ENCODE peak calls at places on chromosome 22, in seven cellular contexts. J is ovary, W is gastrocnemius medialis, D is uterus, Z is mammary epithelial cell, S is left lung, B is body of pancreas. Q is an unnamed sample. For H3K4me1 and H3K27me3, the result is how much of the 10 kb centered on the place peaks cover.

GRCh38 chr22:17939579-17939978 is 84.8 kb downstream of the MICAL3 start:
- DNase-seq in Z (no peak), D (no peak), J (no peak), S (no peak), W (no peak), B (no peak), Q (no peak)

GRCh38 chr22:32985899-32986772 is 72.0 kb downstream of the SYN3 start:
- DNase-seq in W (peak), D (peak), B (peak), S (no peak), J (peak), Z (peak), Q (no peak)

GRCh38 chr22:36052505-36052941 is 23.9 kb upstream of the RBFOX2 start:
- DNase-seq in D (no peak), B (peak), W (no peak), J (no peak), Z (peak), S (no peak), Q (no peak)

GRCh38 chr22:41674941-41675340 is 13.7 kb downstream of the SNU13 start:
- DNase-seq in S (no peak), Z (no peak), D (no peak), B (no peak), W (no peak), J (no peak), Q (no peak)

GRCh38 chr22:19680911-19681862 is 33.1 kb upstream of the SEPTIN5 start:
- DNase-seq in J (no peak), D (no peak), S (no peak), Z (no peak), W (no peak), B (no peak), Q (no peak)

GRCh38 chr22:19678949-19679348 is 35.4 kb upstream of the SEPTIN5 start:
- DNase-seq in B (no peak), W (no peak), J (no peak), Z (no peak), S (no peak), D (no peak), Q (no peak)

GRCh38 chr22:31441652-31442051 is 42.2 kb downstream of the DRG1 start:
- DNase-seq in Z (no peak), S (no peak), W (no peak), J (no peak), D (no peak), B (no peak), Q (no peak)

GRCh38 chr22:42214625-42215415 is 55.6 kb downstream of the TCF20 start:
- DNase-seq in S (no peak), Z (no peak), B (no peak), W (no peak), D (peak), J (no peak), Q (peak)

GRCh38 chr22:20904008-20904979 is 12.9 kb upstream of the CRKL start:
- DNase-seq in D (peak), S (no peak), J (no peak), Z (peak), W (peak), B (peak), Q (no peak)

GRCh38 chr22:45905326-45905923 is 71.5 kb downstream of the WNT7B start:
- DNase-seq in S (no peak), B (no peak), J (no peak), W (no peak), Z (no peak), D (no peak), Q (no peak)

GRCh38 chr22:47627561-47628253 is 865.3 kb downstream of the TBC1D22A start:
- DNase-seq in Z (no peak), S (no peak), W (no peak), B (no peak), J (peak), D (no peak), Q (no peak)

GRCh38 chr22:19118601-19118880 is 3.7 kb downstream of the DGCR2 start:
- DNase-seq in D (no peak), W (no peak), S (no peak), J (no peak), B (no peak), Z (no peak), Q (no peak)

GRCh38 chr22:47328550-47329243 is 566.2 kb downstream of the TBC1D22A start:
- DNase-seq in Z (peak), B (peak), J (peak), D (no peak), W (no peak), S (peak), Q (peak)

GRCh38 chr22:42294034-42294985 is 23.9 kb upstream of the TCF20 start:
- DNase-seq in W (no peak), B (peak), D (no peak), Z (peak), S (no peak), J (peak), Q (no peak)

GRCh38 chr22:49925525-49926128 is 7.2 kb downstream of the CRELD2 start:
- DNase-seq in D (no peak), W (no peak), J (no peak), S (peak), Z (no peak), B (no peak), Q (no peak)

GRCh38 chr22:33785283-33785991 is 134.8 kb downstream of the LARGE1 start:
- DNase-seq in D (no peak), Z (peak), S (no peak), J (no peak), W (no peak), B (peak), Q (no peak)

GRCh38 chr22:20076627-20077172 is 3.3 kb upstream of the DGCR8 start:
- DNase-seq in W (no peak), B (no peak), D (no peak), J (no peak), S (no peak), Z (no peak), Q (no peak)

GRCh38 chr22:20091690-20092476 is 11.8 kb downstream of the DGCR8 start:
- DNase-seq in W (no peak), J (no peak), Z (no peak), B (no peak), D (no peak), S (peak), Q (no peak)

GRCh38 chr22:36467946-36468345 is 13.5 kb downstream of the TXN2 start:
- DNase-seq in B (peak), Z (peak), S (no peak), J (no peak), D (no peak), W (peak), Q (peak)

GRCh38 chr22:35219012-35219411 is 38.3 kb upstream of the HMGXB4 start:
- DNase-seq in Z (peak), D (no peak), W (no peak), B (no peak), J (no peak), S (no peak), Q (no peak)

GRCh38 chr22:32475428-32476010 is 908 bp downstream of the FBXO7 start:
- DNase-seq in Z (no peak), D (peak), B (peak), S (peak), J (peak), W (peak), Q (no peak)

GRCh38 chr22:43921361-43921760 is 2.2 kb upstream of the PNPLA3 start:
- DNase-seq in Z (peak), J (no peak), D (no peak), W (peak), B (no peak), S (no peak), Q (peak)

GRCh38 chr22:43922123-43922522 is 1.5 kb upstream of the PNPLA3 start:
- DNase-seq in J (no peak), W (no peak), S (no peak), Z (no peak), B (no peak), D (no peak), Q (no peak)

GRCh38 chr22:43923631-43924548 is at the start of gene PNPLA3:
- DNase-seq in J (peak), D (peak), B (peak), Z (peak), W (peak), S (peak), Q (peak)

GRCh38 chr22:43925433-43926348 is 2.1 kb downstream of the PNPLA3 start:
- DNase-seq in W (peak), S (no peak), B (no peak), D (no peak), J (no peak), Z (peak), Q (peak)

GRCh38 chr22:43923191-43923590 is 414 bp upstream of the PNPLA3 start:
- DNase-seq in Z (no peak), D (no peak), J (no peak), B (peak), W (no peak), S (no peak), Q (no peak)
- TF ChIP-seq CTCF in Z (no peak), D (no peak), J (no peak), B (no peak), W (no peak), S (no peak), Q (no peak)

GRCh38 chr22:37625737-37626136 is 13.7 kb upstream of the SH3BP1 start:
- DNase-seq in B (no peak), J (no peak), D (peak), Z (no peak), W (no peak), S (no peak), Q (no peak)

GRCh38 chr22:37626144-37626543 is 13.3 kb upstream of the SH3BP1 start:
- DNase-seq in J (peak), W (peak), B (peak), D (peak), S (no peak), Z (no peak), Q (peak)

GRCh38 chr22:37623075-37624016 is 14.7 kb downstream of the GGA1 start:
- DNase-seq in B (peak), W (no peak), Z (no peak), D (peak), S (peak), J (peak), Q (peak)

GRCh38 chr22:37624876-37625275 is 14.6 kb upstream of the SH3BP1 start:
- DNase-seq in Z (no peak), J (no peak), D (peak), W (no peak), B (no peak), S (no peak), Q (no peak)

DNA sequence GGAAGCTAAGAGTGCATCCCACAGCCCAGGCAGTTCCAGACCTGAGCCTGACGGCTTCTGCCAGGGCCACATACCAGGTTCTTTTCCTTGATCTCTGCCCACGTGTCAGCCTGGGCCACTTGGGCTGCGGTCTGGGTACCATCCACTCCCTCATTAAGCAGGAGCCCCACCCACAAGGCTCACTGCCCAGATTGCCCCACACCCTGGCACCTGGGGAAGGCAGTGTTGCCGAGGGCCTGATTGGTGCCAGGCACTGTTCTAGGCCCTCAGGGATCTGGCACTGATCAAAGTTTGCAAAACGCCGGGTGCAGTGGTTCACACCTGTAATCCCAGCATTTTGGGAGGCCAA is 15.4 kb downstream of the GGA1 start:
- DNase-seq in B (no peak), J (no peak), Z (no peak), D (peak), W (no peak), S (no peak), Q (no peak)
- H3K4me1 ChIP-seq in B (under half), J (under half), Z (under half), D (under half), W (under half), S (half or more), Q (under half)

GRCh38 chr22:22242488-22242887 is 2.1 kb upstream of the VPREB1 start:
- DNase-seq in S (no peak), J (no peak), Z (no peak), B (no peak), W (no peak), D (no peak), Q (no peak)
- H3K27me3 ChIP-seq in S (under half), J (under half), Z (under half), B (under half), W (under half), D (under half), Q (under half)

GRCh38 chr22:29198240-29198639 is 7.5 kb upstream of the EMID1 start:
- DNase-seq in D (no peak), S (no peak), B (no peak), Z (no peak), J (no peak), W (no peak), Q (no peak)
- TF ChIP-seq CTCF in D (no peak), S (no peak), B (no peak), Z (no peak), J (no peak), W (no peak), Q (no peak)

DNA sequence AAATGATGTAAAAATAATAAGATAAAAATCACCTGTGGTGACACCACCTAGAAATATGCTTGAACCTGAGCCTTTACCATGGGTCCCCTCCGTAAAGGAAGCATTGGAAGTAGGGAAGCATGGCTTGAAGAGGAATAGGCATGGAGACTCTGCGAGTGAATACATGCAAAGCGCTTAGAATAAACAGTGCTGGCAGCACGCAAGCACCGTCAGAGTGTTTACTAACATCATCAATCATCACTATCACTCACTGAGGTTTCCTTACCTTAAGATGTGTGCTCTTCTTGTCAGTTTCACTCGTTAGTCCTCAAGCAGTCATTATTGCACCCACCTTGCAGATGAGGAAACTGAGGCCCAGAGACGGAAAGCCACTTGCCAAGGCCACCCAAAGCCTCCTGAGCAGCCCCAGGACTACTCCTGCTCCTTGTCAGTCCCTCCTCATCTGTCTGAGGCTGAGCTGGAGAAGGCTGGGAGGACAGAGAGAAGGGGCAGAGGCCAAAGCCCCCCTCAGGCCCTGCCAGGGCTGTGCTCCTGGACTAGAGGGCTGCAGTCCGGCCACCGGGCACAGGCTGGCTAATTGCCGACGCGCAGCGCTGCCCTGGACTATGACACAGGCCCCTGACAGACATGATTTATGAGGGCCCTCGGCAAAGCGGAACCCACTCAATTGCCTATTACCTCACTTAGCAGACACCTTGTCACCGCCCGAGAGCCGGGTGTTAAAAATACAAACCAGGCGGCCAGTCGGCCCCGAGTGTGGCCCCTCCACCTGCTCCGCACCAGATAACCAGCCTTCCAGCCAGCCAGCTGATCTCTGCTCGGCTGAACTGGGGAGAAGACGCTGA is 168.9 kb downstream of the MN1 start:
- DNase-seq in Z (no peak), W (no peak), S (no peak), D (no peak), J (no peak), B (peak), Q (no peak)
- H3K4me1 ChIP-seq in Z (under half), W (under half), S (under half), D (under half), J (under half), B (under half), Q (under half)

GRCh38 chr22:43435851-43436535 is 24.2 kb downstream of the MPPED1 start:
- DNase-seq in J (peak), W (no peak), S (no peak), D (no peak), B (peak), Z (no peak), Q (no peak)
- H3K27me3 ChIP-seq in J (under half), W (under half), S (half or more), D (under half), B (under half), Z (under half), Q (under half)

GRCh38 chr22:48663297-48663696 is 1164.4 kb downstream of the BRD1 start:
- DNase-seq in J (no peak), W (no peak), Z (no peak), S (peak), B (no peak), D (no peak), Q (peak)
- TF ChIP-seq CTCF in J (no peak), W (no peak), Z (peak), S (no peak), B (no peak), D (no peak), Q (peak)

GRCh38 chr22:30279932-30280331 is 9.4 kb downstream of the CASTOR1 start:
- DNase-seq in S (no peak), Z (no peak), B (no peak), D (no peak), J (no peak), W (no peak), Q (no peak)

GRCh38 chr22:30282616-30283046 is 6.7 kb downstream of the CASTOR1 start:
- DNase-seq in D (no peak), W (no peak), J (no peak), B (no peak), S (peak), Z (no peak), Q (no peak)

GRCh38 chr22:30277547-30278344 is 11.1 kb upstream of the OSM start:
- DNase-seq in D (peak), S (peak), B (peak), W (no peak), Z (peak), J (peak), Q (no peak)

GRCh38 chr22:30280495-30280894 is 8.8 kb downstream of the CASTOR1 start:
- DNase-seq in D (no peak), W (no peak), J (no peak), B (no peak), Z (no peak), S (no peak), Q (no peak)

DNA sequence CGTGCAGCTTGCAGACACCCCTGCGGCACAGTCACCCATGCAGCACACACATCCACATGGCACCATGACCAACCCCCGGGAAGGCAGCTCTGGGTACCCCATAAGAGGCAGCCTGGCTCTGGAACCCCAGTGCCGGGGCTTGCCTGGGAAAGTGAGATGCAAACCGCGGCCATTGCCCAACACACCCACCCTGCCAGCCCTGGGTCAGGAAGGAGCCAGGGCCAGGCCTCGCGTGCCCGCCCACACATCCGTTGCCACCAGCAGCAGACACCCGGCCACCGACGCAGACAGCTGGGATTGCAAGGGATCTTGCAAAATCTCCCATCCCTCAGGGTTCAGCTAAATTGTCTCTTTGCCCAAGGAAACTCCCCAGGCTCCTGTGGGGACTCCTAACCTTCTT is 9.9 kb downstream of the CASTOR1 start:
- DNase-seq in D (no peak), W (peak), B (peak), J (no peak), S (peak), Z (peak), Q (peak)
- H3K4me1 ChIP-seq in D (under half), W (under half), B (under half), J (under half), S (half or more), Z (under half), Q (under half)

DNA sequence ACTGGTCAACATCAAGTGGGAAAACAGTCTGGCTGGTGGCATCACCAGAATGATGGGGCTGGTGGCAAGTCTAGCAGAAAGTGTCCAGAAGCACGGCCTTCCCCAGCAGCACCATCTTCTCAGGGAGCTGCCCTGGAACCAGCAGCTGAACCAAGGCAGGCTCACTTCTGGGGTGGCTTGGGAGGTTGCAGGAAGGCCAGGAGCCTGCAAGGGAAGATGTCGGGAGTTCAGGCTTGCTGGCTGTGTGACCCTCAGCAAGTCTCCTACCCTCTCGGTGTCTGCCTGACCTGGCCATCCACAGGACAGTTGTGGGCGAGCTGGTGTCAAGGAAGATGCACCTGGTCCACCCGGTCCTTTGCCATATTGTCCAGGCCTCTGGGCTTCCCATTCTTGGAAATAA is 2.3 kb upstream of the PNPLA5 start:
- DNase-seq in W (no peak), Z (no peak), B (no peak), S (no peak), J (no peak), D (no peak), Q (no peak)
- H3K27me3 ChIP-seq in W (under half), Z (under half), B (under half), S (half or more), J (under half), D (under half), Q (half or more)

Q was measured in psoas muscle.